ENCODE peak calls at places on chromosomes 2 and 18, in nine cellular contexts. I is hepatocyte, M is PC-3, D is OCI-LY7, T is GM23338, P is GM23248, L is HCT116, Z is SK-N-SH, S is neural progenitor cell. V is an unnamed sample.

GRCh38 chr18:74271656-74272055 is 20.1 kb downstream of the CYB5A start:
- DNase-seq in M (peak), L (no peak), S (no peak), I (no peak), T (no peak), D (no peak), Z (no peak), P (peak), V (no peak)

GRCh38 chr2:24382363-24383021 is 22.2 kb upstream of the ITSN2 start:
- DNase-seq in S (peak), P (peak), Z (peak), L (peak), I (peak), D (peak), M (peak), T (peak), V (peak)

GRCh38 chr2:1546023-1546591 is 132.8 kb downstream of the TPO start:
- DNase-seq in Z (peak), M (peak), L (peak), P (peak), T (peak), I (peak), D (peak), S (peak), V (peak)

GRCh38 chr18:12750076-12750707 is 47.4 kb downstream of the PSMG2 start:
- DNase-seq in I (no peak), T (no peak), D (peak), S (no peak), L (no peak), Z (no peak), P (peak), M (no peak), V (peak)

GRCh38 chr2:49240608-49241007 is 86.3 kb upstream of the FSHR start:
- DNase-seq in P (no peak), I (peak), T (no peak), D (no peak), L (no peak), Z (no peak), M (no peak), S (peak), V (no peak)

GRCh38 chr2:179331066-179331465 is 66.4 kb upstream of the SESTD1 start:
- DNase-seq in I (no peak), Z (no peak), P (no peak), S (no peak), T (no peak), D (no peak), L (no peak), M (no peak), V (no peak)

GRCh38 chr18:36829362-36830140 is 624 bp downstream of the KIAA1328 start:
- DNase-seq in D (no peak), I (peak), Z (no peak), L (no peak), M (peak), S (peak), T (no peak), P (peak), V (no peak)

GRCh38 chr2:109410021-109410815 is 203.5 kb downstream of the SEPTIN10 start:
- DNase-seq in T (peak), D (no peak), S (peak), P (peak), L (no peak), M (no peak), Z (no peak), I (no peak), V (no peak)

GRCh38 chr2:10097352-10098148 is 17.3 kb upstream of the CYS1 start:
- DNase-seq in L (no peak), S (peak), T (peak), Z (peak), D (peak), I (peak), M (peak), P (peak), V (peak)

GRCh38 chr2:188046437-188046836 is 245.2 kb upstream of the GULP1 start:
- DNase-seq in S (no peak), D (no peak), T (no peak), L (no peak), Z (no peak), M (no peak), P (peak), I (no peak), V (no peak)

GRCh38 chr2:179581605-179582004 is 279.8 kb downstream of the ZNF385B start:
- DNase-seq in S (no peak), I (no peak), L (peak), Z (no peak), M (no peak), D (no peak), P (no peak), T (no peak), V (no peak)

DNA sequence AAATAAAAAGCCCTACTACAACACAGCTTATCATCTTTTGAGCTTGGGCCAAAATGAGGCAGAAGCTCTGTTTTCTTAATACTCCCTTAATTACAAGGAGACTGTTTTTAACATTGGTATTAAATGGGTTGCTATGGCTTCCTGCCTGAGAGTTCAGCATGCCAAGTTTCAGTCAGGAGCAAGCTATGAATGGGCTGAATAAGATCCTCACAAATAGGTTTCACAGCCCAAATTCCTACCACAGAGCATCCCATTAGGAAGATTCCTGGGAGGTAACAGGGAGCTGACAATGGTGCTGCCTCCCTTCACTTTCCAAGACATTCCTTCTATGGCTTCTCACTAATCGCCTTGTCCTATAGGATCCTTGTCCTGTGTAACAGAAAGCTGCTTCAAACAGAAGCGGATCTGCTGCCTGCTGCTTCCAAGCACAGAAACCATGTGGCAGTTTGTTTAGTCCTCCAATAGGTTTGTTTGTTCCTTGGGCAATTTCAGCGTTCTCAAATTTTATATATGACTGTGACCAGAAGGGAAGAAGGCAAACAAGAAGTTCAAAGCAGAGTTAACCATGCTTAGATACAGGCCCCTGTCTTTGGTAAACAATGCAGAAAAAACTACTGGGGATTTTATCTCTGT is 70.9 kb downstream of the NCKAP5 start:
- DNase-seq in T (peak), M (no peak), D (no peak), S (peak), L (no peak), I (no peak), P (peak), Z (no peak), V (no peak)
- TF ChIP-seq EZH2phosphoT487 in T (no peak), M (no peak), D (no peak), S (no peak), L (no peak), I (no peak), P (no peak), Z (no peak), V (no peak)

GRCh38 chr2:146917430-146918037 is 927.3 kb upstream of the ACVR2A start:
- DNase-seq in M (no peak), S (no peak), I (peak), P (peak), Z (no peak), T (no peak), D (no peak), L (no peak), V (no peak)
- H2AFZ ChIP-seq in M (no peak), S (no peak), I (no peak), P (no peak), Z (peak), T (no peak), D (no peak), L (peak), V (no peak)

DNA sequence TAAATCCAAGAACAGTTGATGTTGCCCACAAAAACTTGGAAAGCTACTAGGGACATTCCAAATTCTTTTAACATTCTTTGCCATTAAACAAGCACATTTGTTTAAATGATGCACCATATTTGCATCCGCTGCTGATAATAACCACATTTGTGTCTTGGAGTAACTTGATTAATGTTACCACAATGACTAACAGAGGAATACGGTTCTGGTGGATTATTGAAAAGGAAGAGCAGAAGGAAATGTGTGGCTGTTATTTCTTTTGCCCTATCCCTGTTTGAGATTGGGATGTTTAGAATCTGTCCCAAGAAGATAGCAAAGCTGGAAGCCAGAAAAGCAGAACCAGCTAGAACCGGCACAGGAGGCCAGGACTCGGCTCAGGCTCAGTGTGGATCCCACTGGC is 39.2 kb upstream of the RASGRP3 start:
- DNase-seq in D (no peak), S (no peak), T (no peak), M (peak), L (no peak), P (peak), I (no peak), Z (no peak), V (no peak)
- TF ChIP-seq EZH2phosphoT487 in D (no peak), S (no peak), T (no peak), M (no peak), L (no peak), P (peak), I (no peak), Z (no peak), V (no peak)

DNA sequence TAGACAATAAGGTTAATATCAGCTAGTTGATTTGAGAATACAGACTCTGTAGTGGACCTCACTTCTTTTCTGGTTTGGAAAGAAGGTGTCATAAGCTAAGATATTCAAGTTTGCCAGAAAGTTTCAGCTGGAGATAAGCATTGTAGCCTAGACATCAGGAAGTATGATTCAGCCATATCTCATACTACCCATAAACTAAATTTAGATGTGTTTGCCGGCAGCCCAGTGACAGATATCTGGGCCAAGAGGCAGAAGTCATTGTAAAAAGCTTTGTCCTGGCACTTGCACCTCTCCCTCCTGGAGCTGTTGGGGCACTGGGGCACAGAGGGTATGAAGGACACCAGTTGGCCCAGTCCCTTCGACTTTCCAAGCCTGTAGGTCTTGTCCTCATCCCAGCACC is 128.0 kb downstream of the EPHA4 start:
- DNase-seq in S (no peak), M (peak), L (peak), D (no peak), P (peak), T (no peak), Z (no peak), I (no peak), V (no peak)
- H2AFZ ChIP-seq in S (no peak), M (no peak), L (no peak), D (no peak), P (no peak), T (no peak), Z (no peak), I (no peak), V (no peak)

GRCh38 chr2:45450633-45451032 is 160.4 kb downstream of the SRBD1 start:
- DNase-seq in Z (no peak), D (no peak), S (no peak), L (no peak), I (no peak), T (no peak), P (no peak), M (no peak), V (no peak)
- TF ChIP-seq EZH2phosphoT487 in Z (no peak), D (no peak), S (no peak), L (no peak), I (no peak), T (no peak), P (no peak), M (no peak), V (no peak)

GRCh38 chr2:127945281-127945680 is 59.5 kb upstream of the AMMECR1L start:
- DNase-seq in P (no peak), S (no peak), T (no peak), M (no peak), D (no peak), I (no peak), L (no peak), Z (no peak), V (no peak)
- H2AFZ ChIP-seq in P (no peak), S (no peak), T (no peak), M (no peak), D (no peak), I (no peak), L (no peak), Z (no peak), V (no peak)